ENCODE peak calls at places on chromosomes 2 and 18, in seven cellular contexts. One of them, this sample, is unnamed.

GRCh38 chr18:40851014-40851429 is 1104.0 kb upstream of the PIK3C3 start:
- DNase-seq in uterus: no peak
- DNase-seq in nephron progenitor cell: no peak
- DNase-seq in astrocyte of the spinal cord: peak; percentile 73
- DNase-seq in H9: no peak
- DNase-seq in GM20000: no peak
- DNase-seq in fibroblast of mammary gland: peak; percentile 27
- DNase-seq in this sample: no peak

GRCh38 chr18:44823286-44823685 is 142.6 kb downstream of the SETBP1 start:
- DNase-seq in H9: no peak
- DNase-seq in astrocyte of the spinal cord: no peak
- DNase-seq in fibroblast of mammary gland: no peak
- DNase-seq in nephron progenitor cell: no peak
- DNase-seq in GM20000: no peak
- DNase-seq in uterus: no peak
- DNase-seq in this sample: no peak

GRCh38 chr2:71989671-71990070 is 158.0 kb downstream of the CYP26B1 start:
- DNase-seq in fibroblast of mammary gland: no peak
- DNase-seq in nephron progenitor cell: no peak
- DNase-seq in GM20000: no peak
- DNase-seq in astrocyte of the spinal cord: no peak
- DNase-seq in uterus: no peak
- DNase-seq in H9: no peak
- DNase-seq in this sample: no peak

GRCh38 chr2:43013821-43014345 is 212.5 kb downstream of the ZFP36L2 start:
- DNase-seq in uterus: no peak
- DNase-seq in astrocyte of the spinal cord: no peak
- DNase-seq in H9: no peak
- DNase-seq in GM20000: no peak
- DNase-seq in nephron progenitor cell: no peak
- DNase-seq in fibroblast of mammary gland: no peak
- DNase-seq in this sample: no peak

GRCh38 chr2:38075436-38076249 is at the start of gene CYP1B1:
- DNase-seq in astrocyte of the spinal cord: no peak
- DNase-seq in fibroblast of mammary gland: no peak
- DNase-seq in nephron progenitor cell: no peak
- DNase-seq in H9: no peak
- DNase-seq in GM20000: peak; percentile 49
- DNase-seq in uterus: no peak
- DNase-seq in this sample: peak; percentile 51

GRCh38 chr2:71692621-71693277 is 239.4 kb downstream of the DYSF start:
- DNase-seq in uterus: no peak
- DNase-seq in nephron progenitor cell: no peak
- DNase-seq in GM20000: no peak
- DNase-seq in astrocyte of the spinal cord: no peak
- DNase-seq in fibroblast of mammary gland: no peak
- DNase-seq in H9: no peak
- DNase-seq in this sample: no peak

GRCh38 chr2:127401757-127402695 is 14.3 kb upstream of the MAP3K2 start:
- DNase-seq in nephron progenitor cell: no peak
- DNase-seq in H9: no peak
- DNase-seq in fibroblast of mammary gland: no peak
- DNase-seq in GM20000: peak; percentile 37
- DNase-seq in astrocyte of the spinal cord: no peak
- DNase-seq in uterus: no peak
- DNase-seq in this sample: no peak

GRCh38 chr18:59900222-59901128 is 679 bp downstream of the PMAIP1 start:
- DNase-seq in uterus: peak; percentile 16
- DNase-seq in astrocyte of the spinal cord: peak; percentile 90
- DNase-seq in fibroblast of mammary gland: peak; percentile 72
- DNase-seq in GM20000: peak; percentile 79
- DNase-seq in nephron progenitor cell: peak; percentile 27
- DNase-seq in H9: peak; percentile 62
- DNase-seq in this sample: peak; percentile 26

GRCh38 chr2:72013726-72014125 is 133.9 kb downstream of the CYP26B1 start:
- DNase-seq in fibroblast of mammary gland: no peak
- DNase-seq in H9: no peak
- DNase-seq in GM20000: no peak
- DNase-seq in nephron progenitor cell: no peak
- DNase-seq in astrocyte of the spinal cord: no peak
- DNase-seq in uterus: no peak
- DNase-seq in this sample: no peak

GRCh38 chr2:98729652-98730051 is 1.3 kb downstream of the MGAT4A start:
- DNase-seq in astrocyte of the spinal cord: no peak
- DNase-seq in H9: no peak
- DNase-seq in nephron progenitor cell: no peak
- DNase-seq in GM20000: no peak
- DNase-seq in fibroblast of mammary gland: peak; percentile 9
- DNase-seq in uterus: no peak
- DNase-seq in this sample: no peak

GRCh38 chr2:120373424-120373823 is 27.5 kb downstream of the INHBB start:
- DNase-seq in H9: peak; percentile 91
- DNase-seq in GM20000: no peak
- DNase-seq in fibroblast of mammary gland: no peak
- DNase-seq in uterus: no peak
- DNase-seq in astrocyte of the spinal cord: no peak
- DNase-seq in nephron progenitor cell: no peak
- DNase-seq in this sample: peak; percentile 23

GRCh38 chr2:8436585-8436984 is 245.3 kb upstream of the ID2 start:
- DNase-seq in uterus: no peak
- DNase-seq in nephron progenitor cell: no peak
- DNase-seq in H9: no peak
- DNase-seq in fibroblast of mammary gland: no peak
- DNase-seq in astrocyte of the spinal cord: no peak
- DNase-seq in GM20000: no peak
- DNase-seq in this sample: no peak

GRCh38 chr2:37100054-37100453 is 15.7 kb downstream of the GPATCH11 start:
- DNase-seq in nephron progenitor cell: no peak
- DNase-seq in fibroblast of mammary gland: no peak
- DNase-seq in GM20000: no peak
- DNase-seq in H9: no peak
- DNase-seq in astrocyte of the spinal cord: no peak
- DNase-seq in uterus: no peak
- DNase-seq in this sample: no peak

GRCh38 chr2:241803387-241804325 is 5.3 kb upstream of the NEU4 start:
- DNase-seq in H9: peak; percentile 51
- DNase-seq in nephron progenitor cell: peak; percentile 13
- DNase-seq in uterus: peak; percentile 47
- DNase-seq in astrocyte of the spinal cord: peak; percentile 16
- DNase-seq in fibroblast of mammary gland: peak; percentile 22
- DNase-seq in GM20000: peak; percentile 87
- DNase-seq in this sample: peak; percentile 41

GRCh38 chr2:241802421-241802749 is 6.6 kb upstream of the NEU4 start:
- DNase-seq in GM20000: peak; percentile 41
- DNase-seq in fibroblast of mammary gland: no peak
- DNase-seq in nephron progenitor cell: no peak
- DNase-seq in astrocyte of the spinal cord: no peak
- DNase-seq in H9: no peak
- DNase-seq in uterus: no peak
- DNase-seq in this sample: peak; percentile 24

GRCh38 chr2:241802806-241803318 is 6.1 kb upstream of the NEU4 start:
- DNase-seq in H9: peak; percentile 31
- DNase-seq in uterus: peak; percentile 13
- DNase-seq in astrocyte of the spinal cord: no peak
- DNase-seq in nephron progenitor cell: peak; percentile 3
- DNase-seq in fibroblast of mammary gland: no peak
- DNase-seq in GM20000: peak; percentile 42
- DNase-seq in this sample: peak; percentile 14

GRCh38 chr2:241801611-241802420 is 7.2 kb upstream of the NEU4 start:
- DNase-seq in fibroblast of mammary gland: no peak
- DNase-seq in astrocyte of the spinal cord: no peak
- DNase-seq in GM20000: peak; percentile 15
- DNase-seq in uterus: peak; percentile 13
- DNase-seq in nephron progenitor cell: peak; percentile 69
- DNase-seq in H9: peak; percentile 69
- DNase-seq in this sample: no peak

GRCh38 chr2:241804326-241805276 is 4.4 kb upstream of the NEU4 start:
- DNase-seq in fibroblast of mammary gland: no peak
- DNase-seq in uterus: no peak
- DNase-seq in astrocyte of the spinal cord: no peak
- DNase-seq in nephron progenitor cell: peak; percentile 34
- DNase-seq in H9: peak; percentile 58
- DNase-seq in GM20000: peak; percentile 69
- DNase-seq in this sample: no peak
- TF ChIP-seq CTCF in fibroblast of mammary gland: no peak
- TF ChIP-seq CTCF in uterus: no peak
- TF ChIP-seq CTCF in astrocyte of the spinal cord: no peak
- TF ChIP-seq CTCF in nephron progenitor cell: no peak
- TF ChIP-seq CTCF in H9: peak; percentile 26
- TF ChIP-seq CTCF in GM20000: no peak
- TF ChIP-seq CTCF in this sample: no peak

GRCh38 chr2:128594273-128594910 is 275.7 kb upstream of the HS6ST1 start:
- DNase-seq in uterus: no peak
- DNase-seq in H9: no peak
- DNase-seq in fibroblast of mammary gland: no peak
- DNase-seq in nephron progenitor cell: no peak
- DNase-seq in GM20000: no peak
- DNase-seq in astrocyte of the spinal cord: no peak
- DNase-seq in this sample: no peak

GRCh38 chr2:128593518-128594272 is 275.0 kb upstream of the HS6ST1 start:
- DNase-seq in GM20000: no peak
- DNase-seq in astrocyte of the spinal cord: peak; percentile 8
- DNase-seq in uterus: no peak
- DNase-seq in fibroblast of mammary gland: no peak
- DNase-seq in nephron progenitor cell: peak; percentile 45
- DNase-seq in H9: no peak
- DNase-seq in this sample: peak; percentile 56

GRCh38 chr2:128590309-128591021 is 271.8 kb upstream of the HS6ST1 start:
- DNase-seq in nephron progenitor cell: no peak
- DNase-seq in H9: no peak
- DNase-seq in fibroblast of mammary gland: no peak
- DNase-seq in astrocyte of the spinal cord: no peak
- DNase-seq in GM20000: no peak
- DNase-seq in uterus: no peak
- DNase-seq in this sample: no peak

GRCh38 chr2:128591022-128591840 is 272.6 kb upstream of the HS6ST1 start:
- DNase-seq in astrocyte of the spinal cord: no peak
- DNase-seq in uterus: no peak
- DNase-seq in GM20000: no peak
- DNase-seq in fibroblast of mammary gland: no peak
- DNase-seq in H9: no peak
- DNase-seq in nephron progenitor cell: no peak
- DNase-seq in this sample: no peak

GRCh38 chr2:128591841-128592822 is 273.5 kb upstream of the HS6ST1 start:
- DNase-seq in GM20000: no peak
- DNase-seq in uterus: no peak
- DNase-seq in fibroblast of mammary gland: no peak
- DNase-seq in nephron progenitor cell: no peak
- DNase-seq in astrocyte of the spinal cord: no peak
- DNase-seq in H9: peak; percentile 52
- DNase-seq in this sample: no peak
- TF ChIP-seq CTCF in GM20000: no peak
- TF ChIP-seq CTCF in uterus: no peak
- TF ChIP-seq CTCF in fibroblast of mammary gland: no peak
- TF ChIP-seq CTCF in nephron progenitor cell: no peak
- TF ChIP-seq CTCF in astrocyte of the spinal cord: no peak
- TF ChIP-seq CTCF in H9: peak; percentile 43
- TF ChIP-seq CTCF in this sample: no peak

DNA sequence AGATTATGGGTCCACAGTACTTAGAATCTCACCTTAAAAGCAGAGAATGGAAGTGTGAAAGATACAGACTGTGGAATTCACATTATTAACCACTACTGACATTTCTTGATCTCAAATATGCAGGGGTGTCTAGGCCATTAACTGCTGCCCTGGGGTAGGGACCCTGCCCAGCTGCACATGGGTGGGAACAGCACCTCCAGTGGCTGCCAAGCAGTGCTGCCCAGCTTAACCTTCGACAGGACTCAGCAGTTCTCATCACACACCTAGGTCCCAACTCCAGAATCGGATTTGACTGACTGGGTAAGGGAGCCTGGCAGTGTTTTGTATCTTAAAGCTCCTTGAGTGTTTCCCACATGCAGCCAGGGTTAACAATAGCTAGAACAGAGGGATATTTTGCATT is 14.9 kb downstream of the ERFE start:
- DNase-seq in fibroblast of mammary gland: no peak
- DNase-seq in astrocyte of the spinal cord: no peak
- DNase-seq in H9: no peak
- DNase-seq in uterus: no peak
- DNase-seq in nephron progenitor cell: no peak
- DNase-seq in GM20000: peak; percentile 14
- DNase-seq in this sample: no peak
- TF ChIP-seq CTCF in fibroblast of mammary gland: peak; percentile 22
- TF ChIP-seq CTCF in astrocyte of the spinal cord: peak; percentile 43
- TF ChIP-seq CTCF in H9: peak; percentile 56
- TF ChIP-seq CTCF in uterus: no peak
- TF ChIP-seq CTCF in nephron progenitor cell: peak; percentile 6
- TF ChIP-seq CTCF in GM20000: no peak
- TF ChIP-seq CTCF in this sample: no peak

GRCh38 chr2:108384662-108385393 is 7.1 kb downstream of the SULT1C4 start:
- DNase-seq in uterus: no peak
- DNase-seq in H9: no peak
- DNase-seq in GM20000: no peak
- DNase-seq in fibroblast of mammary gland: no peak
- DNase-seq in nephron progenitor cell: no peak
- DNase-seq in astrocyte of the spinal cord: no peak
- DNase-seq in this sample: no peak

GRCh38 chr2:108382196-108382595 is 4.4 kb downstream of the SULT1C4 start:
- DNase-seq in astrocyte of the spinal cord: no peak
- DNase-seq in nephron progenitor cell: no peak
- DNase-seq in GM20000: no peak
- DNase-seq in uterus: no peak
- DNase-seq in fibroblast of mammary gland: no peak
- DNase-seq in H9: no peak
- DNase-seq in this sample: no peak

GRCh38 chr2:108388045-108388444 is 10.3 kb downstream of the SULT1C4 start:
- DNase-seq in H9: no peak
- DNase-seq in fibroblast of mammary gland: no peak
- DNase-seq in nephron progenitor cell: no peak
- DNase-seq in astrocyte of the spinal cord: no peak
- DNase-seq in GM20000: no peak
- DNase-seq in uterus: no peak
- DNase-seq in this sample: no peak

GRCh38 chr2:108385411-108386071 is 7.8 kb downstream of the SULT1C4 start:
- DNase-seq in GM20000: no peak
- DNase-seq in nephron progenitor cell: no peak
- DNase-seq in uterus: no peak
- DNase-seq in fibroblast of mammary gland: no peak
- DNase-seq in astrocyte of the spinal cord: no peak
- DNase-seq in H9: no peak
- DNase-seq in this sample: no peak

DNA sequence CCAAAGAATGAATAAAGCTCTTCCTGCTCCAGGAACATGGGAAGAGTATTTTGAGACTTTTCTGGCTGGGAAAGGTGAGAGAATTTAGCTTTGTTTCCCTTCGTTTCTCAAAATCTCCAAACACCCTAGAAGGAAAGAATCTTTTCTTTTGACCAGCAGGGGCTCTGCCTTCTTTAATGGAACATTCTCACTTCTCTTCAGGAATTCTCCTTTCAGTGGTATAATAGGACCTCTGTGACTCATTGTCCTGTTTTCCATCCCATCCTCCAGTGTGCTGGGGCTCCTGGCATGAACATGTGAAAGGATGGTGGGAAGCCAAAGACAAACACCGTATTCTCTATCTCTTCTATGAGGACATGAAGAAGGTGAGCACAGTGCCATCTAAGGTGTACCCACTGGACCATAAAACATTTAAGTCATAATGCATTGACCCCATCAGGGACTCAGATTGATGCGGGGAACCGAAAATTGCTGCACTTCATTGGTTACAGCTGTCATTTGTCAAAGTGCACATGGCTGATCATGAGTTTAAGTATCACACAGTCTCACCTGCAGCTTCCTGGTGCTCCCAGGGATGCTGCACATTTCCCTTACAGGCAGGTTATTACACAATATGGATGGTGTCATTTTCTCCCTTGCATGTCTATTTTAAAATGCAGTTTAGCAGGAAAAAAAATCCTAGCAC is 5.5 kb downstream of the SULT1C4 start:
- DNase-seq in astrocyte of the spinal cord: no peak
- DNase-seq in nephron progenitor cell: no peak
- DNase-seq in GM20000: no peak
- DNase-seq in uterus: no peak
- DNase-seq in fibroblast of mammary gland: no peak
- DNase-seq in H9: no peak
- DNase-seq in this sample: no peak
- TF ChIP-seq CTCF in astrocyte of the spinal cord: peak; percentile 17
- TF ChIP-seq CTCF in nephron progenitor cell: no peak
- TF ChIP-seq CTCF in GM20000: no peak
- TF ChIP-seq CTCF in uterus: no peak
- TF ChIP-seq CTCF in fibroblast of mammary gland: peak; percentile 17
- TF ChIP-seq CTCF in H9: peak; percentile 36
- TF ChIP-seq CTCF in this sample: no peak

This sample was measured in heart left ventricle.